ENCODE peak calls at places on chromosomes 1 and 21, in five cellular contexts. R is PC-3, U is fibroblast of the aortic adventitia, Y is AG04450, E is fibroblast of pulmonary artery. X is an unnamed sample.

GRCh38 chr21:31975491-31975890 is 102.7 kb downstream of the HUNK start:
- DNase-seq in R (no peak), E (no peak), U (no peak), Y (no peak), X (no peak)

GRCh38 chr1:93591291-93591832 is 90.3 kb downstream of the BCAR3 start:
- DNase-seq in E (no peak), R (peak; percentile 29), Y (no peak), U (no peak), X (peak; percentile 58)

GRCh38 chr21:23740463-23740862 is 1866.8 kb downstream of the MRPL39 start:
- DNase-seq in R (no peak), Y (no peak), U (no peak), E (no peak), X (no peak)

GRCh38 chr21:32560896-32561295 is 24.4 kb downstream of the TCP10L start:
- DNase-seq in Y (no peak), U (no peak), R (no peak), E (no peak), X (no peak)

GRCh38 chr1:216785211-216785610 is 62.0 kb upstream of the ESRRG start:
- DNase-seq in U (no peak), Y (no peak), R (no peak), E (no peak), X (no peak)

GRCh38 chr1:184386271-184387068 is at the start of gene C1orf21:
- DNase-seq in U (peak; percentile 82), E (peak; percentile 88), R (peak; percentile 73), Y (peak; percentile 72), X (no peak)

GRCh38 chr1:56453016-56453721 is 126.2 kb downstream of the PLPP3 start:
- DNase-seq in R (no peak), U (no peak), E (no peak), Y (no peak), X (no peak)

GRCh38 chr1:23452011-23452411 is 27.5 kb upstream of the TCEA3 start:
- DNase-seq in E (no peak), Y (no peak), U (peak; percentile 51), R (peak; percentile 96), X (no peak)

DNA sequence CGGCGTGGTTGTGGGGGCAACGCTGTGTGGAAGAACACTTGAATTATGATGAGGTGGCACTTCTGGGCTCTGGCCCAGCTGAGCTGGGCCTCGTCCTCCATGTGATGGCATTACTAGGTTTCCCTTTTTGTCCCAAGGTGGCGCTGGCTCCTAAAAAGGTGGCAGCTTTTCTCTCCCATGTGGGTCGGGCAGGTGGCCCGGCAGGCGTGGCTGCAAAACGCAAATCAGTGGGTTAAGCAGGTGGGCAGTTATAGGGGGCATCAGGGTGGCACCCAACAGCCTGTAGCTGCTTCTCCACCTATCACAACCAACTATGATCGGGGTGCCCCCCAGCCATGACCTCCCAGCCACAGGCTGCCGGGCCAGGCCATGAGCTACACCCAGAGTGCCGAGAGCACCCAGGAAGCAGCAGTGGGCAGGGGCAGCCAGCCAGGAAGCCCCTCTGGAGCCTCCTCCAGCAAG is 59.6 kb downstream of the KCNAB2 start:
- DNase-seq in R (peak; percentile 75), Y (no peak), E (no peak), U (no peak), X (no peak)
- TF ChIP-seq CTCF in R (peak; percentile 67), Y (no peak), E (no peak), U (no peak), X (peak; percentile 6)

GRCh38 chr1:45009956-45010854 is 919 bp downstream of the HECTD3 start:
- DNase-seq in R (peak; percentile 43), E (no peak), U (no peak), Y (no peak), X (no peak)

GRCh38 chr1:45013551-45014209 is 1.6 kb downstream of the UROD start:
- DNase-seq in R (no peak), U (no peak), E (no peak), Y (no peak), X (no peak)

GRCh38 chr1:45012639-45013278 is 705 bp downstream of the UROD start:
- DNase-seq in U (peak; percentile 67), Y (peak; percentile 21), R (peak; percentile 69), E (peak; percentile 65), X (peak; percentile 25)

GRCh38 chr1:45010855-45011811 is at the start of gene HECTD3:
- DNase-seq in R (peak; percentile 78), U (peak; percentile 74), Y (peak; percentile 10), E (peak; percentile 74), X (peak; percentile 25)

DNA sequence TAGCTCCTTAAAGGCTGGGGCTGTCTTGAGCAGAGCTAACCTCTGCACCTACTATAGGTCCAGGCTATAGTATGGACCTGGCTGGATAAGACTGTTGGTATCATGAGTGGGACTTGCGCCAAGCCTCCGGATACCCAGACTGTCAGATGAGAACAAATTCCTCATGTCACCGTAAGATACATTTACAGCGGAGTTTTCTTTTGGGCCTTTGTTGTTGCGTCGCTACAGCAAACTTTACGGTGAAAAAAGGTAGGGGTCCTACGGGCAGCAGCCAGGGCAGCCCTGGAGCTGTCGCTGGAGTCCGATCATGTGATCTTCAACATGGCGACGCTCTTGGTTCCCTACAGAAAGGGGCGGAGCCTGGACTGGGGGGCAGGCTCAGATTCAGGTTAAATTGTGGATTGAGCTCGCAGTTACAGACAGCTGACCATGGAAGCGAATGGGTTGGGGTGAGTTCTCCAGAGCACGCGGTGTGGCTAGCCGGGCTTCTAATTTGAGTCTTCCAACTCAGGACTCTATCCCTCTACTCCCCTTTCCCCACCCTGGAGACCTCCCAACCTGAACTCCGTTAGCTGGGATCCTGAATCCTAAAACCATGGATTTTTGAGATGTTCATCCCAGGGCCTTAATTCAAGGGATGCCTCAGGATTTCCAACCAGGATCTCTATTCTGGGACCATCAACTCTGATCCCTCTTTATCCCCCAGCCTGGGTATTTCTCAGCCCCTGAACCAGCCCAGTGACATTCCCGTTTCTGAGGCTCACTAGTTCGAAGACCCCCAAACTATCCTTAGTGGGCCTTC is at the start of gene UROD:
- DNase-seq in U (peak; percentile 97), Y (peak; percentile 92), R (peak; percentile 96), E (peak; percentile 98), X (peak; percentile 82)
- TF ChIP-seq CTCF in U (no peak), Y (no peak), R (no peak), E (no peak), X (no peak)

DNA sequence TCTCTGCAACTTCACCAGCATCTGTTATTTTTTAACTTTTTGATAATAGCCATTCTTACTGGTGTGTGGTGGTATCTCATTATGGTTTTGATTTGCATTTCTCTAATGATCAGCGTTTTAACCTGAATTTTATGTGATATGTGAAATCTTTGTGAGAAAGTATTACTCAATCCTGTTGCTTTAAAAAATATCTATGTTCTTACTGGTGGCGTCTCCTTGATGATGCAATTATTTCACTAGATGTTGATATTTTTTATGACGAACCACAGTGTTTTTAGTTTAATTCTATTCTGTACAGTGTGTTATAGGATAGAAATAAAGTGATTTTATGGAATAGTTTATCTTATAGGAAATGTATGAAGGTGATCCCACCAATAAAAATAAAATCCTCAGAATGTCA is 54.7 kb upstream of the GPR88 start:
- DNase-seq in E (no peak), R (no peak), Y (no peak), U (no peak), X (no peak)
- TF ChIP-seq CTCF in E (no peak), R (no peak), Y (no peak), U (no peak), X (no peak)

GRCh38 chr1:161225534-161226319 is at the start of gene TOMM40L:
- DNase-seq in R (peak; percentile 100), Y (peak; percentile 100), E (peak; percentile 100), U (peak; percentile 100), X (peak; percentile 98)
- TF ChIP-seq CTCF in R (peak; percentile 75), Y (peak; percentile 76), E (peak; percentile 79), U (peak; percentile 78), X (peak; percentile 67)

DNA sequence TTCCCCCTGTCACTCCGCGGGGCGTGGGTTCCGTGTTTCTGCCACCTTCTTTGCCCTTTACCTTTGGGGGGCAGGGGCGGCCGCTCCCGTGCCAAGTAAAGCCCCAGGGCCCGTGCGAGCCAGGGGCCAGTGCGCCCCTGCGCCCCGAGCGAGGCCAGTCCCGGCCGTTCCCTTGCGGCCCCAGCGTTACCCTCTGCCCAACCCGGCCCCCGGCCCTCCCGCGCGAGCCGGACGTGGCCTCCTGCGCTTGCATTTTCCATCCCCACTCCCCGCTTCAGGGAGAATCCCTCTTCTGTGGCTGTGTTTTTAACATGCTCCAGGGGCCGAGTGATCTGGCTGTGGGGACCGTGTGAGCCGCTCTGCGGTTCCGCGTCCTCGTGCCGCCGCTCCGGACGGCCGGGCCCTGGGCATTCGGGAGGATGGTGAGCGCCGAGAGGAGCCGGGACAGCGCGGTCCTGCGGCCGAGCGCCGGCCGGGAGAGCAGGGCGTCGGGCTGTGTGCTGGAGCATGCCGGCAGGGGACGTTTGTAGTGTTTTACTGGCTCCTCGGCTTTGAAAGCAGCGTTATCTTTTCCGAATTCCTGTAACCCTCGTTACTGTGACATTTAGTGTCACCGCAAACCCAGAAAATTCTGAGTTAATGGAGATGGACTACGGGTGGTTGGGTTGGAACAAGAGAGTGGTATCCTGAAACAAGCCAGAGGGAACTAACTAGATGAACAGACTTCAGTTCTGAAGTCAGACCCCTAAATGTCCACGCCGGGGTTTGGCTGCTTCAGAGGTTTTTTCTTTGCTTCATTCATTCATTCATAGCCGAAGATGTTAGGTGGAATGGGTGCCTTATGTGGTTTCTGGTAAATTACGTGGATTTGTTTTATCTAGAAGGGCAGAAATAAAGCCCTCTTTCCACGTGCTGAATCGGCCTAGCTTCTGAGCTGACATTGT is 1.1 kb downstream of the GALNT2 start:
- DNase-seq in U (no peak), R (peak; percentile 41), E (no peak), Y (no peak), X (no peak)
- TF ChIP-seq CTCF in U (peak; percentile 35), R (peak; percentile 23), E (no peak), Y (peak; percentile 20), X (peak; percentile 9)

GRCh38 chr1:182235952-182236650 is 155.5 kb downstream of the GLUL start:
- DNase-seq in U (no peak), E (no peak), R (peak; percentile 73), Y (no peak), X (no peak)
- TF ChIP-seq CTCF in U (no peak), E (no peak), R (no peak), Y (no peak), X (no peak)

GRCh38 chr1:59046730-59047157 is 250.2 kb upstream of the FGGY start:
- DNase-seq in U (peak; percentile 48), E (no peak), R (no peak), Y (no peak), X (no peak)
- TF ChIP-seq CTCF in U (peak; percentile 49), E (peak; percentile 18), R (no peak), Y (peak; percentile 42), X (peak; percentile 19)

DNA sequence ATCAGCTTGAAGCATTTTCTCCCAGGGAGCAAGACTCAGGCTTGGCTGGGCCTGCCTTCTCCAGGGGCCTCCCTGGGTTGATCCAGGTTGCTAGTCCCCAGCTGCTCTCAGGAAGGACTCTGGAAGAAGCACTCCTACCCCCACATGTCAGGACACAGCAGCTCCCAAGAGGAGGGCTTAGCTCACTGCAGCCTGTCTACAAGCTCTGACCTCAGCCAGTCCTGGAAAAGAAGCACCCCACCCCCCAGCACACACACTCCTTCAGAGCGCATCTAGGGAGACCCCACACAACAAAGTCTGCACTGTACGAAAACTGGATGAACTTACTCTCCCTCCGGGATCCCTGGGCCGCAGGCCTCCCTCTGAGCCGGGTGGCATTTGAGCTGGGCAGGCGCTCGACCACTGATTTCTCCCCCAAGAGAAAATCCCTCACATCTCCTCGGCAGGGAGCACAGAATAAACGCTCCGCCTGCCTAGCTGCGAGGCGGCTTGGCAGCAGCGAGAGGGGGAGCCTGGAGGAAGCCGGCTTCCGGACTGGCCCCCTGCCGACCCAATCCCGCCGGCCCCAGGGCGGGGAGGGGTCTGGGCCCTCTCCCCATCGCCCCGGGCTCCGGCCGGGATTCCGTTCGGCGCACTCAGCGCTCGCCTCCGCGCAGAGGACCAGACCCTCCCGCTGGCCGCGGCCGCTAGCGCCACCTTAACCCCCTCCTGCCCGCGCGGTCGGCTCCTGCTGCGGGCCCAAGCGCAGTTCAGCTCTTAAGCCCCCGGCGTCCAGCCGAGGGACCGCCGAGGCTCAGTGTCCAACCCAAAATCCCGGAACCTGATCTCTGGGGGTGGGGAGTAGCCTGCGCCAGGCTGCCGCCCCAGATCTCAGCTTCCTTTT is at the start of gene KCNA2:
- DNase-seq in E (no peak), R (no peak), U (no peak), Y (no peak), X (no peak)
- TF ChIP-seq CTCF in E (no peak), R (no peak), U (no peak), Y (no peak), X (no peak)

X was measured in epithelial cell of proximal tubule.